ENCODE peak calls at places on chromosomes 1 and 21, in four cellular contexts. X is endodermal cell, E is fibroblast of the conjunctiva, Z is esophagus squamous epithelium. M is an unnamed sample.
A peak's percentile ranks its signal among the peaks of the same experiment; 100 is the strongest.

GRCh38 chr1:183264132-183264531 is 78.1 kb downstream of the LAMC2 start:
- DNase-seq in X (peak; percentile 18), E (no peak), Z (no peak), M (no peak)

GRCh38 chr1:48749068-48749467 is 27.6 kb downstream of the BEND5 start:
- DNase-seq in E (no peak), Z (no peak), X (no peak), M (no peak)

GRCh38 chr1:160665330-160666078 is 18.7 kb upstream of the SLAMF1 start:
- DNase-seq in X (peak; percentile 84), E (no peak), Z (no peak), M (no peak)

GRCh38 chr1:77511440-77511840 is 171.0 kb downstream of the ZZZ3 start:
- DNase-seq in E (peak; percentile 71), Z (no peak), X (no peak), M (no peak)

GRCh38 chr1:203692565-203693470 is 66.2 kb downstream of the ATP2B4 start:
- DNase-seq in E (peak; percentile 95), Z (no peak), X (no peak), M (no peak)

GRCh38 chr1:231990388-231990787 is 363.8 kb downstream of the DISC1 start:
- DNase-seq in E (no peak), X (no peak), Z (no peak), M (no peak)

GRCh38 chr1:158008630-158009029 is 15.2 kb downstream of the KIRREL1 start:
- DNase-seq in Z (no peak), X (no peak), E (no peak), M (no peak)

GRCh38 chr1:182965096-182965495 is 12.1 kb upstream of the SHCBP1L start:
- DNase-seq in Z (no peak), E (no peak), X (no peak), M (no peak)

GRCh38 chr21:40689241-40689640 is 157.7 kb downstream of the DSCAM start:
- DNase-seq in X (no peak), E (no peak), Z (no peak), M (peak; percentile 38)

GRCh38 chr1:24795236-24795635 is 50.0 kb downstream of the CLIC4 start:
- DNase-seq in Z (no peak), E (no peak), X (no peak), M (no peak)